ENCODE peak calls at places on chromosomes 1 and 21, in six cellular contexts. C is mammary epithelial cell, M is PC-9, R is left ventricle myocardium inferior, T is B cell, F is astrocyte of the cerebellum. P is an unnamed sample.

GRCh38 chr21:45130324-45130774 is 56.0 kb downstream of the ADARB1 start:
- DNase-seq in F (peak), R (no peak), M (no peak), C (peak), T (no peak), P (no peak)

GRCh38 chr1:100799954-100800612 is 80.5 kb downstream of the VCAM1 start:
- DNase-seq in C (peak), R (no peak), T (no peak), M (peak), F (no peak), P (no peak)

GRCh38 chr1:164969256-164969655 is 387.3 kb downstream of the LMX1A start:
- DNase-seq in T (no peak), C (no peak), R (no peak), M (no peak), F (no peak), P (no peak)

GRCh38 chr21:26715116-26715515 is 130.1 kb downstream of the ADAMTS1 start:
- DNase-seq in R (no peak), F (no peak), C (no peak), T (no peak), M (no peak), P (no peak)

GRCh38 chr1:30043256-30043655 is 680.1 kb downstream of the MATN1 start:
- DNase-seq in F (no peak), C (no peak), R (no peak), M (no peak), T (no peak), P (no peak)

GRCh38 chr1:64745181-64745985 is 508 bp downstream of the RAVER2 start:
- DNase-seq in T (peak), F (peak), R (peak), M (no peak), C (peak), P (peak)

GRCh38 chr1:94792473-94792875 is 27.7 kb upstream of the SLC44A3 start:
- DNase-seq in F (peak), R (no peak), C (peak), M (peak), T (peak), P (no peak)

GRCh38 chr1:218488986-218489385 is 143.8 kb downstream of the TGFB2 start:
- DNase-seq in C (peak), T (no peak), R (no peak), F (no peak), M (peak), P (no peak)

GRCh38 chr1:158067651-158068050 is 74.2 kb downstream of the KIRREL1 start:
- DNase-seq in F (no peak), M (no peak), R (no peak), T (no peak), C (no peak), P (no peak)

GRCh38 chr21:46118305-46118870 is 20.5 kb downstream of the COL6A2 start:
- DNase-seq in F (no peak), T (peak), M (no peak), R (peak), C (no peak), P (peak)

GRCh38 chr1:171850951-171851350 is 9.7 kb downstream of the DNM3 start:
- DNase-seq in F (no peak), T (no peak), R (no peak), M (no peak), C (no peak), P (no peak)

GRCh38 chr1:29704430-29704829 is 468.1 kb downstream of the PTPRU start:
- DNase-seq in T (no peak), R (no peak), F (no peak), C (no peak), M (no peak), P (no peak)

GRCh38 chr1:1317420-1317819 is 7.0 kb downstream of the INTS11 start:
- DNase-seq in T (no peak), F (no peak), C (no peak), R (no peak), M (no peak), P (no peak)

GRCh38 chr1:246261641-246262040 is 245.4 kb downstream of the SMYD3 start:
- DNase-seq in C (no peak), R (no peak), F (no peak), T (no peak), M (no peak), P (no peak)

GRCh38 chr1:161676958-161677689 is 14.2 kb downstream of the FCGR2B start:
- DNase-seq in C (no peak), M (no peak), F (no peak), R (no peak), T (no peak), P (no peak)

GRCh38 chr1:111227875-111228747 is 598 bp downstream of the CHI3L2 start:
- DNase-seq in M (peak), C (peak), R (peak), T (no peak), F (peak), P (no peak)

GRCh38 chr1:173878251-173878650 is 10.1 kb downstream of the ZBTB37 start:
- DNase-seq in M (no peak), F (no peak), C (no peak), R (no peak), T (no peak), P (no peak)

GRCh38 chr1:228018961-228019721 is 12.3 kb downstream of the WNT3A start:
- DNase-seq in R (peak), F (no peak), C (no peak), T (no peak), M (no peak), P (no peak)

GRCh38 chr1:183470961-183471747 is 1.1 kb upstream of the SMG7 start:
- DNase-seq in M (peak), F (no peak), C (peak), T (peak), R (peak), P (peak)

GRCh38 chr1:192588546-192588945 is 13.0 kb downstream of the RGS1 start:
- DNase-seq in C (no peak), T (no peak), M (no peak), F (no peak), R (no peak), P (no peak)

GRCh38 chr1:86594284-86594683 is 47.4 kb downstream of the CLCA4 start:
- DNase-seq in F (no peak), R (no peak), C (no peak), T (no peak), M (no peak), P (no peak)

GRCh38 chr1:234768569-234769283 is 158.7 kb upstream of the IRF2BP2 start:
- DNase-seq in M (no peak), R (no peak), C (no peak), F (no peak), T (no peak), P (no peak)

GRCh38 chr1:30425046-30425445 is 298.3 kb downstream of the MATN1 start:
- DNase-seq in F (no peak), T (no peak), C (peak), M (no peak), R (no peak), P (no peak)

GRCh38 chr1:22133247-22133927 is 9.5 kb downstream of the WNT4 start:
- DNase-seq in C (no peak), T (no peak), R (no peak), F (no peak), M (no peak), P (no peak)

GRCh38 chr1:100219879-100220278 is 29.8 kb downstream of the DBT start:
- DNase-seq in M (no peak), C (no peak), T (no peak), F (no peak), R (no peak), P (no peak)

GRCh38 chr1:27099904-27100796 is 54.8 kb downstream of the SLC9A1 start:
- DNase-seq in R (peak), C (no peak), M (no peak), F (no peak), T (no peak), P (peak)

GRCh38 chr1:85328713-85329376 is 52.4 kb upstream of the BCL10 start:
- DNase-seq in F (peak), M (peak), C (peak), R (no peak), T (no peak), P (no peak)

GRCh38 chr1:183370399-183371058 is 47.7 kb downstream of the NMNAT2 start:
- DNase-seq in M (peak), T (no peak), F (no peak), R (no peak), C (no peak), P (no peak)

GRCh38 chr1:243420369-243420768 is 164.5 kb downstream of the SDCCAG8 start:
- DNase-seq in T (no peak), C (no peak), F (no peak), M (no peak), R (no peak), P (no peak)

GRCh38 chr1:157089789-157090188 is 9.8 kb downstream of the ETV3L start:
- DNase-seq in F (no peak), T (no peak), R (no peak), C (no peak), M (no peak), P (no peak)

GRCh38 chr1:98086156-98086555 is 165.3 kb upstream of the DPYD start:
- DNase-seq in M (no peak), F (no peak), T (no peak), R (no peak), C (peak), P (no peak)

GRCh38 chr21:16279658-16280581 is 550.1 kb downstream of the USP25 start:
- DNase-seq in M (no peak), T (no peak), F (peak), R (peak), C (no peak), P (peak)

GRCh38 chr1:241555526-241555925 is 23.3 kb downstream of the KMO start:
- DNase-seq in F (no peak), M (no peak), R (no peak), T (no peak), C (no peak), P (no peak)

GRCh38 chr1:59008599-59009347 is 224.9 kb upstream of the JUN start:
- DNase-seq in F (no peak), T (no peak), M (no peak), R (no peak), C (no peak), P (no peak)

GRCh38 chr1:37808369-37809319 is 636 bp upstream of the YRDC start:
- DNase-seq in C (peak), F (peak), M (peak), T (no peak), R (peak), P (peak)

GRCh38 chr1:6638226-6638625 is 13.6 kb downstream of the THAP3 start:
- DNase-seq in T (no peak), C (no peak), M (no peak), R (peak), F (peak), P (no peak)

GRCh38 chr1:48560577-48560976 is 88.6 kb upstream of the SPATA6 start:
- DNase-seq in T (no peak), C (no peak), R (no peak), M (no peak), F (no peak), P (no peak)

DNA sequence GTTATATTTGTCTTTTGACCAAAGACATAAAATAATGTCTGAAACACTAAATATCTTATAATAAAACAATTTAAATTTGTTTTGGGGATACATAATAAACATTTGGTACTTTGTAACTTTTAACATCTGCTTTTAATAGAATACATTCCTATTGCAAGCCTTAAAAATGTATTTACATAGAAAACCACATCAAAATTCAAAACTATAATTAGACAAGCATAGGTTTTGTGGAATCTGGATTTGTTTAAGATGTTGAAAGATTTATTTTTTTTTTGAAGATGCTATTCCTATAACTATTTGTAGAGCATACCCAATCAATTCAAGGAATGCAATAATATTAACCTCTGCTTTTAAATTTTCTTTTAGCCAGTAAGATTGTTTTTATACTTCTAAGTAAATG is 125.7 kb downstream of the FMN2 start:
- DNase-seq in M (no peak), F (no peak), R (no peak), T (no peak), C (no peak), P (no peak)
- TF ChIP-seq CTCF in M (no peak), F (no peak), R (no peak), T (no peak), C (no peak), P (no peak)

GRCh38 chr1:222769181-222769580 is 32.2 kb downstream of the FAM177B start:
- DNase-seq in M (no peak), F (no peak), T (no peak), R (no peak), C (no peak), P (no peak)
- TF ChIP-seq CTCF in M (peak), F (peak), T (no peak), R (no peak), C (no peak), P (no peak)

GRCh38 chr1:145720556-145720877 is 1.2 kb downstream of the CD160 start:
- DNase-seq in C (peak), T (no peak), F (no peak), M (peak), R (no peak), P (no peak)
- TF ChIP-seq CTCF in C (no peak), T (no peak), F (no peak), M (no peak), R (no peak), P (no peak)

DNA sequence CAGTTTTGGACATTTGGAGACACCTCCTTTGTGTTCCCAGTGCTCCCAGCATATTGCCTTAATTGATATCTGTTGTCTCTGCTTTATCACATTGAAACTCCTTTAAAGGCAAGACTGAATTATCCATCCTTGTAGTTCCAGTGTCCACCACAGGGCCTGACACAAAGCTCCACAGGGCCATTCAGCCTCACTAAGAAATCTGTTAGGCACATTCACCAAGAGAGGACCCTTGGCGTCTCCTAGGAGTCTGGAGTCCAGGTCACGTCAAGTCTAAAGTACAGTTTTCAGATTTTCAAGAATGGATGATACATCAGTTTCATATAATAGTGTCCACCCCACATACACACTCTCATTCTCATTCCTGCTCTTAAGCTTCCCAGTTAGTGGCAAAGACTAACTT is 4.8 kb downstream of the ACP6 start:
- DNase-seq in M (no peak), C (no peak), F (no peak), T (no peak), R (no peak), P (no peak)
- TF ChIP-seq CTCF in M (peak), C (peak), F (peak), T (peak), R (peak), P (peak)

GRCh38 chr1:88029899-88030298 is 654.2 kb upstream of the PKN2 start:
- DNase-seq in R (no peak), T (no peak), F (no peak), C (no peak), M (no peak), P (no peak)

GRCh38 chr1:88029142-88029541 is 654.9 kb upstream of the PKN2 start:
- DNase-seq in T (no peak), R (no peak), F (no peak), M (no peak), C (no peak), P (no peak)
- TF ChIP-seq CTCF in T (no peak), R (peak), F (peak), M (no peak), C (no peak), P (peak)

GRCh38 chr1:42817440-42817767 is 207 bp upstream of the SVBP start:
- DNase-seq in F (no peak), C (no peak), T (no peak), M (no peak), R (no peak), P (no peak)

GRCh38 chr1:42817976-42818375 is 779 bp upstream of the SVBP start:
- DNase-seq in M (no peak), R (no peak), C (no peak), T (no peak), F (no peak), P (no peak)

GRCh38 chr1:42822833-42823392 is 5.7 kb upstream of the SVBP start:
- DNase-seq in F (no peak), M (peak), C (no peak), R (no peak), T (no peak), P (no peak)

GRCh38 chr1:42821690-42822089 is 4.5 kb upstream of the SVBP start:
- DNase-seq in T (no peak), F (no peak), M (no peak), C (no peak), R (no peak), P (no peak)

GRCh38 chr1:42820813-42821212 is 3.6 kb upstream of the SVBP start:
- DNase-seq in R (no peak), T (no peak), C (no peak), M (no peak), F (no peak), P (no peak)
- TF ChIP-seq CTCF in R (no peak), T (no peak), C (no peak), M (no peak), F (no peak), P (no peak)

GRCh38 chr1:204286841-204287387 is 72.8 kb downstream of the PLEKHA6 start:
- DNase-seq in M (peak), R (no peak), T (peak), F (no peak), C (peak), P (no peak)

GRCh38 chr1:204286323-204286714 is 72.5 kb upstream of the GOLT1A start:
- DNase-seq in F (no peak), M (no peak), R (no peak), T (no peak), C (no peak), P (no peak)

GRCh38 chr1:204287466-204287881 is 72.3 kb downstream of the PLEKHA6 start:
- DNase-seq in T (no peak), M (no peak), R (no peak), F (no peak), C (peak), P (no peak)

GRCh38 chr1:204289280-204289679 is 70.4 kb downstream of the PLEKHA6 start:
- DNase-seq in M (no peak), C (no peak), T (no peak), R (no peak), F (no peak), P (no peak)

DNA sequence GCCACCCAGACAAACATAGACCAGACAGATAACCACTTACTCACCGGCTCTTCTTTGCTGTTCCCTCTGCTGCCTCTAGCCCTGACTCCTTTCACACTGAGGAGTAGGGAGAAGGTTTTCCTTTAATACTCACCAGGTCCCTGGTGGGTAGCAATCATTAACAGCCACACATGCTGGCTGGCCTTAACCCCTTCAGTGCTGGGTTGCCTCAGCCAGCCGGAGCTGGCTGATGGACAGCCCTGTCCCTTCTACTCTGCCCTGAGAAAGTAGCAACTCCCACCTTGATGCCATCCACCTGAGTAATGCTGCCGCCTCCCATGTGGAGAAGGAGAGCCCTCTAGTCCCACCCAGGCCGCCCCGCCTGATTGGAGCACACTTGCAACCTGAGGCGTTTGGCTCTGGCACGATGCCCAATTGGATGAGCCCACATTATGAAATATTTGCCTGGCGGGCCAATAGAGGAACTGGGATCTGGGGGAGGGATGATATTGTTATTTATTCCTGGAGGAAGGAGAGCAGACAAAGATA is 71.6 kb downstream of the PLEKHA6 start:
- DNase-seq in M (peak), R (peak), F (no peak), C (peak), T (no peak), P (peak)
- TF ChIP-seq CTCF in M (no peak), R (no peak), F (no peak), C (no peak), T (no peak), P (no peak)

GRCh38 chr1:35506960-35507901 is 50.0 kb downstream of the KIAA0319L start:
- DNase-seq in C (no peak), F (no peak), T (no peak), R (no peak), M (peak), P (no peak)
- TF ChIP-seq CTCF in C (no peak), F (no peak), T (no peak), R (no peak), M (no peak), P (no peak)

DNA sequence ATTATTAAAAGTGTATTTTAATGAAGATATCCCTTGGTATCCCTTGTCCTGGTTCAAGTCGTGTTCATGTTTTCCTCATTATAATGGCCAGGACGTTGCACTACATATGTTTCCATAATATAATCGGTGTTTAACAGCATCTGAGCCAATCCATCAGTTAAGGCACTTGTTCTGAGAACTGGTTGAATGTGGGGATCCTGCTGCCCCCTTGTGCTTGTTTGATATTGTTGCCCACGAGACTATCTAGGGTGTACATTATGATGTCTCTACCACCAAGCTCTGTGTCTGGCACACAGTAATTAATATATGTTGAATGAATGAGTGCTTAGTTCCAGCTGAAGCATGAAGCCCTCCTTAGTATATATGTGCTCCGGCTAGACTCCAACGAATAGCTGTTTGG is 193.0 kb downstream of the CACNA1E start:
- DNase-seq in C (peak), F (peak), R (no peak), M (no peak), T (peak), P (peak)
- TF ChIP-seq CTCF in C (peak), F (peak), R (peak), M (peak), T (peak), P (peak)

GRCh38 chr1:25432364-25432719 is 1.6 kb downstream of the MACO1 start:
- DNase-seq in C (no peak), M (no peak), F (no peak), R (no peak), T (no peak), P (no peak)
- TF ChIP-seq CTCF in C (no peak), M (no peak), F (no peak), R (no peak), T (no peak), P (no peak)

P was measured in nephron progenitor cell.